ENCODE peak calls at places on chromosomes 1 and 21, in six cellular contexts. E, Y, F, M, P and W are unnamed samples.

GRCh38 chr1:19452221-19452663 is 33.1 kb downstream of the CAPZB start:
- DNase-seq in Y (peak), E (peak), F (no peak), M (no peak), P (no peak), W (peak)

GRCh38 chr1:209389258-209389657 is 194.3 kb upstream of the CAMK1G start:
- DNase-seq in F (peak), Y (no peak), E (no peak), P (no peak), M (peak), W (no peak)

GRCh38 chr1:206419783-206420182 is 50.5 kb upstream of the IKBKE start:
- DNase-seq in Y (no peak), F (peak), M (peak), P (no peak), E (no peak), W (no peak)

GRCh38 chr1:101314244-101314643 is 77.4 kb downstream of the S1PR1 start:
- DNase-seq in P (no peak), E (no peak), M (peak), F (peak), Y (no peak), W (no peak)

GRCh38 chr1:3907031-3907534 is 7.0 kb upstream of the C1orf174 start:
- DNase-seq in M (no peak), P (no peak), E (no peak), F (peak), Y (no peak), W (peak)

GRCh38 chr1:198107041-198107440 is 49.8 kb upstream of the NEK7 start:
- DNase-seq in Y (no peak), M (peak), P (no peak), F (peak), E (no peak), W (no peak)

GRCh38 chr1:14924012-14924452 is 229.5 kb upstream of the TMEM51 start:
- DNase-seq in M (peak), P (peak), Y (no peak), E (peak), F (no peak), W (no peak)

GRCh38 chr1:161723459-161724149 is 2.3 kb downstream of the FCRLB start:
- DNase-seq in E (no peak), M (peak), F (no peak), Y (no peak), P (no peak), W (no peak)

GRCh38 chr1:247482747-247483146 is 24.8 kb upstream of the OR2B11 start:
- DNase-seq in E (no peak), Y (no peak), F (no peak), M (peak), P (no peak), W (no peak)

GRCh38 chr1:245583081-245583480 is 428.3 kb downstream of the KIF26B start:
- DNase-seq in Y (no peak), P (no peak), M (no peak), F (no peak), E (no peak), W (peak)

GRCh38 chr1:109933856-109934711 is 23.4 kb downstream of the CSF1 start:
- DNase-seq in F (no peak), E (no peak), Y (no peak), M (peak), P (no peak), W (peak)

GRCh38 chr1:109628540-109629321 is 9.1 kb downstream of the AMPD2 start:
- DNase-seq in M (peak), F (peak), E (no peak), Y (no peak), P (no peak), W (no peak)

GRCh38 chr1:245285168-245285567 is 130.4 kb downstream of the KIF26B start:
- DNase-seq in E (no peak), P (no peak), Y (no peak), F (peak), M (no peak), W (no peak)

GRCh38 chr1:233111731-233112130 is 161.3 kb downstream of the NTPCR start:
- DNase-seq in P (no peak), E (no peak), M (no peak), F (no peak), Y (no peak), W (no peak)

GRCh38 chr1:180888870-180889269 is 23.8 kb upstream of the KIAA1614 start:
- DNase-seq in Y (no peak), E (no peak), M (no peak), P (no peak), F (no peak), W (no peak)

GRCh38 chr1:78005755-78006154 is 1.0 kb downstream of the DNAJB4 start:
- DNase-seq in E (no peak), F (no peak), Y (no peak), M (peak), P (peak), W (no peak)

GRCh38 chr1:184854456-184855180 is 100.0 kb upstream of the EDEM3 start:
- DNase-seq in Y (no peak), E (no peak), M (no peak), F (no peak), P (no peak), W (no peak)

GRCh38 chr1:169928438-169929209 is 34.9 kb upstream of the SCYL3 start:
- DNase-seq in F (peak), Y (no peak), M (peak), P (peak), E (no peak), W (no peak)

GRCh38 chr1:68496680-68497357 is at the start of gene DEPDC1:
- DNase-seq in M (peak), P (peak), E (peak), Y (peak), F (peak), W (peak)

GRCh38 chr1:201758508-201759050 is 70.4 kb upstream of the IPO9 start:
- DNase-seq in Y (no peak), F (no peak), P (no peak), M (no peak), E (no peak), W (no peak)

GRCh38 chr1:203150511-203151297 is 23.2 kb downstream of the ADORA1 start:
- DNase-seq in Y (no peak), M (no peak), E (no peak), F (peak), P (no peak), W (no peak)

GRCh38 chr1:179706339-179706941 is 36.7 kb upstream of the FAM163A start:
- DNase-seq in E (no peak), P (peak), F (peak), Y (no peak), M (peak), W (no peak)

GRCh38 chr21:42711667-42712066 is 58.2 kb downstream of the PDE9A start:
- DNase-seq in F (no peak), M (no peak), E (no peak), Y (no peak), P (no peak), W (no peak)

DNA sequence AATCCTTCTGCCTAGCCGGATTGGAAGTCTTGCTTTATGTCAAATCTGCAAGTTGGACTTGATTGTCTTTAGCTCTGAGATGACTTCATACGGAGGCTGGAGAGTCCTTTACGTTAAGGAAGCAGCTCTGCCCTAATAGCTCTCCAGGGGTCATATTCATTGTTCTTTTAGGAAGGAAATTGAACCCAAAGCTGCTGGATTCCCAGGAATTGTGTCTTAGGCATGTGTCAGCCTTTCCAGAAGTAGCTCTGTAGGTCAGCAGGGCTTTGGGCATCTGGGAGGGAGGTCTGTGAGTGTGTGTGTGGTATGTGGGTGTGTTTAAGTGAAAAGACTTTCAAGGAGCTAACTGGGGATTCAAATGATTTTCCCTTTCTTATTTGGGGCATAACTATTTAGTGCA is 82.4 kb downstream of the ABCA4 start:
- DNase-seq in E (no peak), M (no peak), Y (no peak), P (no peak), F (no peak), W (no peak)
- H3K27ac ChIP-seq in E (no peak), M (no peak), Y (no peak), P (no peak), F (no peak), W (peak)

GRCh38 chr1:88062650-88063153 is 621.4 kb upstream of the PKN2 start:
- DNase-seq in Y (no peak), E (no peak), P (no peak), M (no peak), F (no peak), W (no peak)

GRCh38 chr1:88058205-88058604 is 625.9 kb upstream of the PKN2 start:
- DNase-seq in E (no peak), P (no peak), F (no peak), M (no peak), Y (no peak), W (no peak)

GRCh38 chr1:88061106-88061829 is 622.8 kb upstream of the PKN2 start:
- DNase-seq in M (peak), F (peak), E (peak), P (peak), Y (no peak), W (no peak)

GRCh38 chr1:88061830-88062177 is 622.3 kb upstream of the PKN2 start:
- DNase-seq in Y (no peak), E (no peak), M (no peak), P (no peak), F (no peak), W (no peak)

DNA sequence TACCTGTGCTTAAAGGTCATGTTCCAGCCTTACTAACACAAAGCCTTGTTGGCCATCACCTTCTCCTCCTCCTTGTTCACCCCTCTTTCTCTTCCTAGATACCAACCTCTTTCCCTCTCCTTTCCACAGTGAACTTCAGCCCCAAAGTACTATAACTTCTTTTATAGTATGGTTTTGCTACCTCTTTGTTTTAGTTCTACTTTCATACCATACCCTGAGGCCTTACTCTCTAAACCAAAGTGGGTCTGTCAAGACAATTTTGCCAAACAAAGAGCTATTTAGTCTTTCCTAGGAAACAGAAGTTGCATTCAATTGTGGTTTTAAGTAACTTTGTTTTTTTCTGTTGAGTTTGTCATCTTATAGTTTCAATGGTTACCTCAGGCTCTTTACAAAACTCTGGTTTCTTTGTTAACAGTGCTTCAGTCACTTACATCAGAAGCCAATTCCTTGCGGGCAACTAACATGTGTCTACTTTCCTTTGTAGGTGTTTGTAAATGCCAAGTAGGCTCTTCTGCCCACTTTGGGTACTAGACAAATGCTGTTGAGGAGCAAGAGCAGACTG is 623.9 kb upstream of the PKN2 start:
- DNase-seq in M (peak), F (no peak), Y (no peak), E (no peak), P (no peak), W (no peak)
- H3K27ac ChIP-seq in M (peak), F (no peak), Y (no peak), E (no peak), P (no peak), W (peak)

GRCh38 chr1:228989992-228990827 is 254.9 kb downstream of the RHOU start:
- DNase-seq in E (peak), F (no peak), Y (peak), P (no peak), M (no peak), W (no peak)
- H3K27ac ChIP-seq in E (no peak), F (no peak), Y (peak), P (no peak), M (no peak), W (peak)

GRCh38 chr1:214447557-214447871 is 103.9 kb downstream of the PTPN14 start:
- DNase-seq in F (no peak), Y (no peak), E (no peak), M (no peak), P (no peak), W (no peak)
- H3K27ac ChIP-seq in F (peak), Y (no peak), E (no peak), M (peak), P (no peak), W (peak)

GRCh38 chr1:214552174-214552608 is 789 bp upstream of the PTPN14 start:
- DNase-seq in M (peak), Y (peak), F (peak), E (peak), P (peak), W (no peak)

GRCh38 chr1:214549604-214550338 is 1.6 kb downstream of the PTPN14 start:
- DNase-seq in F (peak), Y (no peak), E (no peak), P (no peak), M (peak), W (no peak)

GRCh38 chr1:214551436-214552173 is at the start of gene PTPN14:
- DNase-seq in Y (peak), F (peak), P (peak), E (peak), M (peak), W (peak)

GRCh38 chr1:214550339-214551051 is 907 bp downstream of the PTPN14 start:
- DNase-seq in E (no peak), M (no peak), Y (no peak), F (peak), P (no peak), W (no peak)

GRCh38 chr1:214551052-214551435 is 358 bp downstream of the PTPN14 start:
- DNase-seq in E (peak), Y (no peak), M (no peak), F (no peak), P (peak), W (peak)
- H3K27ac ChIP-seq in E (peak), Y (peak), M (peak), F (peak), P (peak), W (peak)

DNA sequence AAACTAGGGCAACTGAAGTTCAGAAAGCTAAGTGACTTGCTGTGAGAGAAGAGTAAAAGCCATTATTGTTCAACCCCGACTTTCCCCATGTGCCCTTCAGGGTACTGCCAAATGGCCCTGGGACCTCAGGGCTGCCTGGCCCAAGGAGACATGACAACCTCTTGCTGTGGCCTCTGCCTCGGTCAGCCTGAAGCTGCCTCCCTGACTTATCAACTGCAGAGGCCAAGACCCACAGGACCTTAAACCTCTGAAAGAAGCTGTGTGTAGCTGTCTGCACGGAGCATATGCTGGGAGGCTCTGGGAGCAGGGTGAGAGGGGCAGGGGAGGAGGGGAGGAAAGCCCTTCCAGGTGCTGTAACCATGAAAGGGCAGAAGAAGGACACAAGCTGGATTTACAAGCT is 35.9 kb downstream of the HMGB4 start:
- DNase-seq in E (no peak), M (no peak), F (no peak), Y (no peak), P (no peak), W (no peak)
- H3K27ac ChIP-seq in E (no peak), M (no peak), F (peak), Y (no peak), P (no peak), W (no peak)

GRCh38 chr1:151310986-151311385 is 16.2 kb downstream of the PI4KB start:
- DNase-seq in E (no peak), P (no peak), Y (no peak), M (no peak), F (no peak), W (no peak)

GRCh38 chr1:151314137-151314875 is 12.9 kb downstream of the PI4KB start:
- DNase-seq in Y (peak), F (peak), E (peak), M (peak), P (no peak), W (peak)

GRCh38 chr1:151313501-151313900 is 13.7 kb downstream of the PI4KB start:
- DNase-seq in Y (no peak), E (no peak), P (no peak), M (no peak), F (no peak), W (no peak)

GRCh38 chr1:151311589-151312331 is 15.5 kb downstream of the PI4KB start:
- DNase-seq in M (peak), F (peak), P (no peak), E (peak), Y (peak), W (no peak)

GRCh38 chr1:151312439-151313225 is 14.6 kb downstream of the PI4KB start:
- DNase-seq in E (no peak), M (no peak), Y (no peak), F (no peak), P (no peak), W (no peak)
- H3K27ac ChIP-seq in E (peak), M (peak), Y (peak), F (no peak), P (no peak), W (peak)

DNA sequence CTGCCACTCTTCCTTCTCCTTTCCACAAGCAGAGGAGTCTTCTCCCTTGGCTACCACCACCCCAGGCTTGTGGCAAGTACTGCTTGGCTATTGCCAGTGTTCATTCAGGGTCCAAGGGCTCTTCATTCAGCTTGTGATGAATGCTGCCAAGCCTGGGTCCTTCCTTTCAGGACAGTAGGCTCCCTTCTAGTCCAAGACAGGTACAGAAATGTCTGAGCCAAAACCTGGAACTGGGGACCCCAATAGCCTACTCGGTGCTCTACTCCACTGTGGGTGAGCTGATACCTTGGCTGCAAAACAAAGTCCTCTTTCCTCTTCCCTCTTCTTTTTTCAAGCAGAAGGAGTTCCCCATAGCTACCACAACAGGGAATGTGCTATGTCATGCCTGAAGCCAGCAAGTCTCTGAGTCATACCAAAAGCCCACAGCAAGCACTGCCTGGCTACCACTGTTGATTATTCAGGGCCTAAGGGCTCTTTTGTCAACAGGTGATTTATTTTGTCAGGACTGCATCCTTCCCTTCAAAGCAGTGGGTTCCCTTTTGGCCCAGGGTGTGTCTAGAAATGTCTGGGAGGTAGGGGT is 268.9 kb downstream of the HHAT start:
- DNase-seq in F (peak), P (no peak), M (peak), E (no peak), Y (no peak), W (no peak)
- H3K27ac ChIP-seq in F (peak), P (no peak), M (peak), E (peak), Y (peak), W (peak)

GRCh38 chr1:81799939-81800740 is 594 bp upstream of the ADGRL2 start:
- DNase-seq in P (peak), E (peak), M (peak), Y (no peak), F (peak), W (peak)
- H3K27ac ChIP-seq in P (peak), E (peak), M (peak), Y (peak), F (peak), W (peak)